ENCODE peak calls at places on chromosome 15, in nine cellular contexts. Y, I, K, R, H, P, M, L and B are unnamed samples.

GRCh38 chr15:81261172-81261808 is 62.7 kb downstream of the STARD5 start:
- DNase-seq in P (no peak), R (no peak), I (no peak), M (no peak), Y (no peak), H (no peak), L (no peak), K (no peak), B (no peak)

GRCh38 chr15:69735126-69735525 is 282.5 kb downstream of the RPLP1 start:
- DNase-seq in M (no peak), L (no peak), I (no peak), H (peak), Y (peak), P (peak), R (peak), K (no peak), B (no peak)

GRCh38 chr15:92807971-92808571 is 92.1 kb upstream of the CHD2 start:
- DNase-seq in R (peak), Y (no peak), L (no peak), P (no peak), I (no peak), K (no peak), H (peak), M (no peak), B (no peak)

GRCh38 chr15:85380860-85381535 is 595 bp downstream of the AKAP13 start:
- DNase-seq in I (no peak), R (peak), P (no peak), H (no peak), K (peak), L (peak), Y (peak), M (peak), B (peak)

GRCh38 chr15:100466073-100466472 is 62.7 kb downstream of the CERS3 start:
- DNase-seq in P (no peak), H (no peak), L (no peak), K (no peak), R (no peak), I (no peak), M (no peak), Y (no peak), B (no peak)

GRCh38 chr15:58748787-58749531 is 548 bp downstream of the ADAM10 start:
- DNase-seq in R (peak), P (peak), K (no peak), I (no peak), M (peak), Y (peak), L (peak), H (no peak), B (peak)

GRCh38 chr15:63611217-63611616 is 14.0 kb downstream of the FBXL22 start:
- DNase-seq in Y (no peak), L (no peak), I (no peak), R (no peak), M (no peak), P (no peak), K (no peak), H (no peak), B (no peak)

GRCh38 chr15:71549697-71550096 is 260.7 kb upstream of the NR2E3 start:
- DNase-seq in H (no peak), K (no peak), Y (no peak), I (no peak), M (no peak), P (no peak), L (peak), R (no peak), B (peak)